ENCODE peak calls at places on chromosomes 1 and 21, in nine cellular contexts. C is activated T-helper 1 cell treated with anti-CD3 and anti-CD28 coated beads, Interleukin-2, amount 50 U/mL, for 16 hours; N is activated CD4-positive, alpha-beta T cell treated with anti-CD3 and anti-CD28 coated beads, Interleukin-2, amount 10 ng/mL, durations not matched to agents 24 days and 14 days; K is stimulated activated CD4-positive, alpha-beta T cell treated with anti-CD3 and anti-CD28 coated beads, Interleukin-4, amount 100 ng/mL, for 48 hours; Z is AG20443; V is GM13977; A is IMR-90; P is T1000; S is amygdala. R is an unnamed sample.

GRCh38 chr21:38144193-38144592 is 112.6 kb upstream of the KCNJ15 start:
- DNase-seq in V (no peak), P (no peak), C (no peak), Z (no peak), K (no peak), N (no peak), S (no peak), A (no peak), R (no peak)

GRCh38 chr1:178310685-178311105 is 186.1 kb downstream of the CLEC20A start:
- DNase-seq in P (peak; percentile 39), A (peak; percentile 80), C (no peak), N (peak; percentile 58), Z (peak; percentile 62), V (peak; percentile 38), K (no peak), S (no peak), R (peak; percentile 20)

GRCh38 chr1:204645251-204645650 is 40.3 kb downstream of the LRRN2 start:
- DNase-seq in V (no peak), S (no peak), N (no peak), K (no peak), A (no peak), C (no peak), Z (no peak), P (no peak), R (no peak)

GRCh38 chr1:203593723-203594122 is 32.9 kb upstream of the ATP2B4 start:
- DNase-seq in P (peak; percentile 51), N (peak; percentile 87), K (peak; percentile 34), A (peak; percentile 72), Z (no peak), C (peak; percentile 44), V (peak; percentile 38), S (no peak), R (no peak)

GRCh38 chr1:43912607-43913006 is 21.0 kb upstream of the ARTN start:
- DNase-seq in V (no peak), K (no peak), P (no peak), Z (peak; percentile 87), C (no peak), N (no peak), S (no peak), A (peak; percentile 74), R (no peak)

GRCh38 chr21:33496345-33496744 is 4.8 kb upstream of the DNAJC28 start:
- DNase-seq in S (no peak), C (no peak), N (no peak), K (no peak), V (no peak), A (no peak), Z (no peak), P (no peak), R (no peak)

GRCh38 chr1:89812992-89813391 is 7.8 kb upstream of the LRRC8D start:
- DNase-seq in V (no peak), A (peak; percentile 52), N (no peak), C (no peak), S (no peak), K (no peak), P (no peak), Z (peak; percentile 28), R (no peak)

GRCh38 chr21:35298757-35299156 is 249.7 kb upstream of the RUNX1 start:
- DNase-seq in C (no peak), K (no peak), A (no peak), P (no peak), S (no peak), Z (no peak), N (no peak), V (no peak), R (no peak)

GRCh38 chr1:246258250-246258649 is 248.8 kb downstream of the SMYD3 start:
- DNase-seq in P (no peak), K (no peak), S (no peak), C (no peak), Z (no peak), A (no peak), N (no peak), V (no peak), R (no peak)

GRCh38 chr1:183569141-183569540 is 21.1 kb downstream of the NCF2 start:
- DNase-seq in A (peak; percentile 61), K (no peak), N (no peak), S (no peak), C (no peak), P (no peak), V (no peak), Z (peak; percentile 29), R (no peak)

GRCh38 chr1:116122955-116123757 is 12.0 kb downstream of the MAB21L3 start:
- DNase-seq in C (no peak), A (peak; percentile 77), S (no peak), Z (peak; percentile 94), P (peak; percentile 70), V (no peak), K (no peak), N (peak; percentile 40), R (no peak)

GRCh38 chr1:81800741-81801031 is at the start of gene ADGRL2:
- DNase-seq in P (no peak), N (no peak), V (no peak), Z (peak; percentile 78), S (no peak), C (no peak), A (no peak), K (no peak), R (no peak)

GRCh38 chr1:223010552-223011229 is 132.4 kb downstream of the TLR5 start:
- DNase-seq in K (no peak), S (no peak), V (no peak), N (no peak), A (peak; percentile 19), Z (peak; percentile 57), P (no peak), C (no peak), R (no peak)

GRCh38 chr1:153626929-153627796 is at the start of gene S100A13:
- DNase-seq in P (peak; percentile 79), K (no peak), S (peak; percentile 45), Z (peak; percentile 90), C (no peak), V (no peak), A (peak; percentile 96), N (no peak), R (no peak)

GRCh38 chr1:177754607-177755006 is 215.3 kb downstream of the SEC16B start:
- DNase-seq in V (no peak), Z (no peak), N (no peak), C (no peak), P (no peak), S (no peak), A (no peak), K (no peak), R (no peak)

GRCh38 chr1:73824065-73824464 is 373.9 kb downstream of the LRRIQ3 start:
- DNase-seq in Z (no peak), V (no peak), C (no peak), P (no peak), N (no peak), K (no peak), A (no peak), S (no peak), R (no peak)

GRCh38 chr1:100736766-100737165 is 17.2 kb downstream of the VCAM1 start:
- DNase-seq in Z (no peak), A (peak; percentile 83), C (no peak), S (no peak), V (no peak), N (no peak), P (no peak), K (no peak), R (no peak)

GRCh38 chr1:203692565-203693470 is 66.2 kb downstream of the ATP2B4 start:
- DNase-seq in N (no peak), K (no peak), V (no peak), P (peak; percentile 70), S (no peak), A (peak; percentile 96), Z (peak; percentile 94), C (no peak), R (no peak)

GRCh38 chr1:202968895-202969295 is 1.8 kb upstream of the CYB5R1 start:
- DNase-seq in S (peak; percentile 15), K (peak; percentile 21), Z (peak; percentile 80), C (no peak), P (no peak), A (peak; percentile 65), N (peak; percentile 81), V (peak; percentile 69), R (peak; percentile 33)

GRCh38 chr1:206691604-206692003 is 6.9 kb downstream of the MAPKAPK2 start:
- DNase-seq in N (no peak), Z (no peak), V (no peak), K (no peak), A (peak; percentile 37), C (no peak), S (no peak), P (no peak), R (no peak)

R was measured in GM12878.